ENCODE peak calls at places on chromosome 20, in eight cellular contexts. V is DND-41, A is PC-9, Q is IMR-90, P is fibroblast of pulmonary artery, U is fibroblast of the aortic adventitia, W is ovary, R is foreskin fibroblast. H is an unnamed sample.

GRCh38 chr20:54257090-54257816 is 49.4 kb downstream of the PFDN4 start:
- DNase-seq in V (no peak), A (peak; percentile 97), Q (peak; percentile 96), P (peak; percentile 95), U (peak; percentile 99), W (no peak), R (peak; percentile 92), H (peak; percentile 84)

GRCh38 chr20:4229415-4229814 is 214.1 kb upstream of the RNF24 start:
- DNase-seq in V (no peak), A (no peak), Q (no peak), P (no peak), U (no peak), W (no peak), R (no peak), H (no peak)

GRCh38 chr20:46803446-46804020 is 91.1 kb upstream of the EYA2 start:
- DNase-seq in V (no peak), A (no peak), Q (no peak), P (no peak), U (no peak), W (no peak), R (no peak), H (no peak)

GRCh38 chr20:33686008-33686983 is at the start of gene E2F1:
- DNase-seq in V (peak; percentile 97), A (peak; percentile 82), Q (peak; percentile 84), P (peak; percentile 88), U (peak; percentile 75), W (peak; percentile 95), R (peak; percentile 98), H (peak; percentile 88)

GRCh38 chr20:48080583-48080982 is 295.3 kb upstream of the SULF2 start:
- DNase-seq in V (no peak), A (no peak), Q (no peak), P (no peak), U (no peak), W (no peak), R (no peak), H (no peak)

GRCh38 chr20:2759603-2760360 is 40.6 kb downstream of the CPXM1 start:
- DNase-seq in V (no peak), A (no peak), Q (no peak), P (no peak), U (no peak), W (no peak), R (no peak), H (no peak)

GRCh38 chr20:9543214-9543613 is 28.8 kb downstream of the LAMP5 start:
- DNase-seq in V (no peak), A (no peak), Q (no peak), P (no peak), U (no peak), W (no peak), R (no peak), H (no peak)

GRCh38 chr20:61879303-61879620 is 186.4 kb downstream of the TAF4 start:
- DNase-seq in V (no peak), A (no peak), Q (no peak), P (no peak), U (no peak), W (no peak), R (no peak), H (no peak)

GRCh38 chr20:48794360-48794759 is 33.4 kb downstream of the PREX1 start:
- DNase-seq in V (no peak), A (no peak), Q (no peak), P (no peak), U (no peak), W (no peak), R (no peak), H (no peak)

DNA sequence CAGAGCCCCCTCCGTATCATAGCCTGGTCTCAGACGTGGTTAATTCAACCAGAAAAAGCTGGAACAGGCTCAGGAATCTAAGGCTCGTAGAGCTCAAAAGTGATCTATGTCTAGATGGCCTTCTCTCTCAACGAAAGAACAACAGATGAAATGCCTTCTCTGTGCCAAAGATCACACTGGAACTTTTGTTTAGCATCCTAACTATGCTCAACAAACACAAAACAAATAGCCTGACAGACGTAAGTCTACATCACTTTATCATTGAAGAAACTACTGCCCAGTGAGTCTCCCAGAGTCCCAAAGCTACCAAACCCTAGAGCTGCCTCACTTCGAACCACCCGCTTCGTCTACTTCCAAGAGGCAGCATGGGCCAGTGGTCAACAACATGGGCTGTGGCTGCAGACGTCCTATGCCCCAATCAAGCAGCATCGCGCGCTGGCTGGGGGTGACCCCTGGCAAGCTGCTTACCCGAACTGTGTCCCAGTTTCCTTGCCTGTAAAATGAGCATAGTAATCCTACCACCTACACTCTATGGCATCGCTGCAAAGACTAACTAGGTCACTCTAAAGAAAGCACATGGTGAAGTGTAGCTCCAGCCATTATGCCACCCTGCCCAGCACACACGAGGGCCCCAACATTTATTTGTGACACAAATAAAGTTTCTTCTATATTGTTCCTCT is 35.0 kb downstream of the NFATC2 start:
- DNase-seq in V (no peak), A (no peak), Q (no peak), P (no peak), U (no peak), W (no peak), R (no peak), H (peak; percentile 56)
- H3K4me3 ChIP-seq in V (no peak overlapping the region), A (no peak overlapping the region), Q (no peak overlapping the region), P (no peak overlapping the region), U (no peak overlapping the region), W (no peak overlapping the region), R (no peak overlapping the region), H (no peak overlapping the region)

GRCh38 chr20:45309075-45309474 is 976 bp upstream of the MATN4 start:
- DNase-seq in V (no peak), A (no peak), Q (no peak), P (no peak), U (no peak), W (no peak), R (no peak), H (no peak)

GRCh38 chr20:45306431-45306982 is at the start of gene RBPJL:
- DNase-seq in V (no peak), A (no peak), Q (no peak), P (no peak), U (no peak), W (no peak), R (peak; percentile 34), H (no peak)

GRCh38 chr20:45305262-45305661 is 1.4 kb upstream of the RBPJL start:
- DNase-seq in V (no peak), A (no peak), Q (no peak), P (no peak), U (no peak), W (no peak), R (no peak), H (no peak)

GRCh38 chr20:45307076-45307645 is 521 bp downstream of the RBPJL start:
- DNase-seq in V (no peak), A (no peak), Q (no peak), P (no peak), U (no peak), W (no peak), R (no peak), H (no peak)

DNA sequence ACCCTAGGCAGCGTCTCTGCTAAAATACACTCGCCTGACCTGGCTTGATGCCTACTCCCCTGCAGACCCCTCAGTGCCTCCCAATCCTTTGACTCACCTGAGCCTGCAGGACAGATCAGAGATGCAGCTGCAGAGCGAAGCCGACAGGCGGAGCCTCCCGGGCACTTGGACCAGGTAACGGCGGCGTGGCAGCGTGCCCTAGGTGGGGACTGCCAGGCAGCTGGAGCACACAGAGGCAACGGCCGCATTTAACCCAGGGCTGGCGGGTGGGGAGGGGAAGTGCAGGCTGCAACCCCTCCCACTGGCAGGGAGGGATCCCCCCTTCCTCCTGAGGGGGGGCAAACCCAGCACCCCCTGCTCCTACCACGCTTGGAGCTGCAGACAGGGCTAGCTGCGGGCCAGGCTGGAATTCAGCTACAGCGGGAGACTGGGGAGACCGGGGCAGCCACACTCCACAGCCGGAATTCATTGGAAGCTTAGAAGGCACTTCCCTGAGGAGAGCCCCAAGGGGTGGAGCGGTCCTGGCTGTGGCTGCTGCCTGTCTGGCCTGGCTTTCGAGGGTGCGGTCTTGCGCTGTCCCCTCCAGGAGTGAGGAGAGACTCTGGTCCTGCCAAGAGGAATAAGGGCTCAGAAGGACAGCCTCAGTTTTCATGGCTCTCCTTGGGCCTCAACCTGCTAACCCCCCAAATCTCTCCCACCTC is at the start of gene MATN4:
- DNase-seq in V (no peak), A (no peak), Q (no peak), P (no peak), U (no peak), W (no peak), R (peak; percentile 30), H (no peak)
- TF ChIP-seq CTCF in V (no peak), A (no peak), Q (no peak), P (no peak), U (no peak), W (no peak), R (no peak), H (no peak)

GRCh38 chr20:59026904-59027745 is 5.0 kb downstream of the ATP5F1E start:
- DNase-seq in V (no peak), A (no peak), Q (no peak), P (no peak), U (no peak), W (no peak), R (no peak), H (no peak)

GRCh38 chr20:59027746-59028320 is 4.3 kb downstream of the ATP5F1E start:
- DNase-seq in V (no peak), A (no peak), Q (peak; percentile 78), P (peak; percentile 55), U (peak; percentile 50), W (no peak), R (peak; percentile 60), H (peak; percentile 77)

GRCh38 chr20:59031326-59032022 is 661 bp downstream of the ATP5F1E start:
- DNase-seq in V (peak; percentile 15), A (peak; percentile 38), Q (no peak), P (no peak), U (no peak), W (no peak), R (no peak), H (no peak)

GRCh38 chr20:59030911-59031310 is 1.2 kb downstream of the ATP5F1E start:
- DNase-seq in V (no peak), A (no peak), Q (no peak), P (no peak), U (no peak), W (no peak), R (no peak), H (no peak)

DNA sequence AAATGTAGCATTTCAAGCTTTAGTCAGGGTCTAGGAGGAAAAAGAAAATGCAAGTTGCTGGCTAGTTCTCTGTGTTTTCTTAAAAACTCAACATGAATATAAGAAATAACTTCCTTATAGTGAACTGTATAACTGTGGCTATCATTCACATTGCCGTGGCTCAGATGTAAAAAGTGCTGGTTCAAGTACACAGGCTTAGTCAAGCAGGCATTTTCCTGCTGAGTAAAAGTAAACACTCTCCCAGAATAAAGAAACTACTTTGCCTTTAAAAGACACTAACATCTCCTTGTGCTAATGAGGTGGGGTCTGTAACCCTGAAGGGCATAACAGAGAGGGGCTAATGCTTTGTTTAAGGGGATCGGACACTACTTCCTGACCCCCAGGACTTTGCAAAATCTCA is 3.3 kb downstream of the ATP5F1E start:
- DNase-seq in V (no peak), A (no peak), Q (peak; percentile 25), P (no peak), U (no peak), W (no peak), R (no peak), H (no peak)
- H3K4me3 ChIP-seq in V (no peak overlapping the region), A (no peak overlapping the region), Q (peak overlapping the region; percentile 38), P (peak overlapping the region; percentile 36), U (peak overlapping the region; percentile 50), W (no peak overlapping the region), R (peak overlapping the region; percentile 42), H (peak overlapping the region; percentile 34)

DNA sequence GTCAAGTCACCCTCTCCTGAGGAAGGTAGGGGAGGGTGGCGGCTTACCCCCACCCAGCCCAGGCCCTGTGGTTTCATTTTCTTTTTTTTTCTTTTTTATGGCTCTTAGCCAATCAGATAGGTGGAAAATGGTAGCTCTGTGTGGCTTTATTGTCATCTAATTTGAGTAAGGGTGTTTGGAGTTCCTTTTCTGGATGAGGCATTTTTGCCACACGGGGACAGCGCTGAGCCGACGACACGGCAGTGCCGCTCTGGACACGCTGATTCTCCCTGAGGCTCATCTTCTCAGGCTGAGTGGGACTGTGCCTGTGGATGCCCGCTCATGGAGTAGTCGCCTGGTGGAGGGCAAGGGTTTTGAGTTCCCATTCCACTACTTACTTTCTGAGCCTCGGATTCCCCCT is 37.6 kb upstream of the ANGPT4 start:
- DNase-seq in V (no peak), A (no peak), Q (no peak), P (no peak), U (no peak), W (no peak), R (peak; percentile 46), H (peak; percentile 8)
- TF ChIP-seq CTCF in V (no peak), A (peak; percentile 34), Q (peak; percentile 41), P (peak; percentile 30), U (no peak), W (no peak), R (no peak), H (peak; percentile 50)